ENCODE peak calls at places on chromosomes 4 and X, in seven cellular contexts. J is neuronal stem cell, I is mesendoderm, O is IMR-90, A is H1, Q is mesenchymal stem cell, D is trophoblast cell. X is an unnamed sample.

GRCh38 chr4:140756292-140757219 is at the start of gene TBC1D9:
- DNase-seq in D (peak), J (peak), A (peak), I (peak), O (peak), Q (peak), X (peak)

GRCh38 chr4:94912606-94913005 is 154.9 kb downstream of the BMPR1B start:
- DNase-seq in D (no peak), I (no peak), O (no peak), A (no peak), J (no peak), Q (no peak), X (no peak)

GRCh38 chrX:69991685-69992084 is 58.1 kb downstream of the AWAT2 start:
- DNase-seq in Q (no peak), I (no peak), A (no peak), J (no peak), D (no peak), O (no peak), X (no peak)

GRCh38 chr4:25551608-25552007 is 104.0 kb upstream of the SLC34A2 start:
- DNase-seq in A (no peak), O (no peak), I (no peak), J (no peak), D (no peak), Q (no peak), X (no peak)

GRCh38 chrX:110208092-110208491 is 109.8 kb downstream of the AMMECR1 start:
- DNase-seq in Q (no peak), I (no peak), O (no peak), D (no peak), A (no peak), J (no peak), X (no peak)

GRCh38 chr4:2077537-2078460 is 18.7 kb downstream of the NAT8L start:
- DNase-seq in I (no peak), J (no peak), Q (no peak), D (no peak), A (no peak), O (no peak), X (peak)

GRCh38 chr4:33924239-33924638 is 2320.1 kb downstream of the ARAP2 start:
- DNase-seq in A (no peak), Q (peak), O (peak), J (peak), D (peak), I (peak), X (peak)

GRCh38 chr4:88619973-88620372 is 27.7 kb downstream of the HERC3 start:
- DNase-seq in I (no peak), Q (peak), O (peak), A (no peak), J (no peak), D (no peak), X (no peak)

GRCh38 chrX:2478546-2479419 is 22.0 kb downstream of the DHRSX start:
- DNase-seq in O (no peak), J (no peak), I (peak), D (no peak), A (no peak), Q (no peak), X (no peak)

GRCh38 chr4:163448541-163449203 is 24.9 kb downstream of the TKTL2 start:
- DNase-seq in A (no peak), O (peak), D (peak), J (no peak), Q (peak), I (peak), X (no peak)

GRCh38 chr4:4791299-4791798 is 68.1 kb upstream of the MSX1 start:
- DNase-seq in J (peak), D (no peak), I (no peak), O (peak), Q (no peak), A (peak), X (no peak)

GRCh38 chrX:153671589-153672530 is 1.8 kb downstream of the PNCK start:
- DNase-seq in D (no peak), O (no peak), J (no peak), A (no peak), I (no peak), Q (no peak), X (no peak)

GRCh38 chr4:48985976-48986653 is at the start of gene CWH43:
- DNase-seq in J (peak), D (no peak), Q (no peak), A (peak), I (peak), O (no peak), X (peak)

GRCh38 chr4:73028621-73029020 is 40.9 kb downstream of the COX18 start:
- DNase-seq in I (no peak), O (no peak), D (no peak), J (no peak), A (no peak), Q (no peak), X (no peak)

GRCh38 chr4:151677193-151677592 is 83.6 kb downstream of the GATB start:
- DNase-seq in D (no peak), J (no peak), O (no peak), A (no peak), I (no peak), Q (no peak), X (no peak)

GRCh38 chr4:151678048-151678853 is 82.6 kb downstream of the GATB start:
- DNase-seq in D (no peak), O (no peak), A (no peak), J (no peak), Q (peak), I (no peak), X (no peak)

GRCh38 chr4:151685303-151685702 is 75.5 kb downstream of the GATB start:
- DNase-seq in Q (no peak), A (no peak), J (no peak), I (no peak), D (no peak), O (no peak), X (no peak)

GRCh38 chr4:151679247-151679646 is 81.6 kb downstream of the GATB start:
- DNase-seq in O (no peak), J (no peak), D (no peak), Q (no peak), A (no peak), I (peak), X (peak)

GRCh38 chr4:151681085-151681484 is 79.7 kb downstream of the GATB start:
- DNase-seq in A (no peak), Q (peak), I (no peak), D (no peak), O (peak), J (no peak), X (no peak)
- H3K4ac ChIP-seq in A (no peak), Q (no peak), I (no peak), D (no peak), O (no peak), J (no peak), X (no peak)

DNA sequence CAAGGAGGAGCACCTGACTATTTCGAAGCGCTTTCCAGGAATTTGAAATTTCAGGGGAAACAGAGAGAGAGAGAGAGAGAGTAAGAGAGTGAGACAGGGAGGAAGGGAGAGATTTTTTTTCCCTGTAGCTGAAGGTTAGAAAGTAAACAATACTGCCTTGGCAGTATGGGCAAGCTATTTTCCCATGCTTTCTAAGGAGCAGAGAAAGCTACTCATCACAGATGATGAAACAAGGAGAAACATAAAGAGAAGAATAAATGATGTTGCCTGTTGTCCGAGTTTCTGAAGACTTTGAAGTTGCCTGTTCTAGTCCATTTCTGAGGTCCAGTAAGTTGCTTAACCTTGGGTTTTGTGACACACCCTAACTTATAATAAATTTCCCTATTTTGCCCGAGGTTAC is 49.9 kb upstream of the SLC16A2 start:
- DNase-seq in O (peak), I (no peak), A (no peak), D (no peak), J (no peak), Q (peak), X (no peak)
- H4K8ac ChIP-seq in O (no peak), I (no peak), A (no peak), D (no peak), J (no peak), Q (no peak), X (no peak)

GRCh38 chr4:21544410-21544809 is 404.2 kb downstream of the KCNIP4 start:
- DNase-seq in Q (peak), O (no peak), I (peak), D (no peak), J (no peak), A (no peak), X (no peak)
- H3K4ac ChIP-seq in Q (no peak), O (no peak), I (no peak), D (no peak), J (no peak), A (no peak), X (no peak)

DNA sequence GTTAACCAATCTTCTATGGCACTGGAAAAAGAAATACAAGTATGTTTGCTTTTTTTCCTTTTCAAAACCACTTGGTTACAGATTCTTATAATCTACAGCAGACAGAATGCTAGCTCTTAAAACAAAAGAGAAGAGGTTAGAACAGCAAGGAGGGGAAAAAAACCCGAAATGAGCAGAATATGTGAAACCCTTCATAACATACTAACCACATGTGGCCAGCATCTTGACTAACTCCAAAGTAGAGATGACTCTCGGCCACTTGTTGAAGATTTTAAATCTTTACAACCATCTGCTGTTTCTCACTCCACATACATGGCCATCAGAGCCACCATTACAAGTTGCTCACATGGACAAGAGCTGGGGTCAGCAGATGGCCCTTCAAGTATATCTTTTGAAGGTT is 100.3 kb downstream of the PAPSS1 start:
- DNase-seq in Q (peak), I (no peak), J (no peak), O (no peak), A (no peak), D (no peak), X (no peak)
- H4K8ac ChIP-seq in Q (no peak), I (no peak), J (no peak), O (no peak), A (no peak), D (no peak), X (no peak)

GRCh38 chrX:9619581-9619980 is 146.1 kb downstream of the GPR143 start:
- DNase-seq in I (peak), Q (no peak), A (no peak), J (no peak), O (no peak), D (no peak), X (peak)
- H3K4ac ChIP-seq in I (no peak), Q (no peak), A (no peak), J (no peak), O (no peak), D (no peak), X (no peak)